ENCODE peak calls at places on chromosomes 1 and 21, in ten cellular contexts. One of them, this sample, is unnamed.

GRCh38 chr1:51607676-51608075 is 9.2 kb upstream of the OSBPL9 start:
- DNase-seq in A549: no peak
- DNase-seq in stomach: no peak
- DNase-seq in ovary: no peak
- DNase-seq in transverse colon: no peak
- DNase-seq in sigmoid colon: peak
- DNase-seq in SK-N-SH: no peak
- DNase-seq in esophagus muscularis mucosa: no peak
- DNase-seq in HepG2: no peak
- DNase-seq in suprapubic skin: no peak
- DNase-seq in this sample: no peak

GRCh38 chr1:171468120-171468790 is 17.1 kb upstream of the PRRC2C start:
- DNase-seq in A549: peak
- DNase-seq in stomach: no peak
- DNase-seq in ovary: no peak
- DNase-seq in transverse colon: no peak
- DNase-seq in sigmoid colon: no peak
- DNase-seq in SK-N-SH: no peak
- DNase-seq in esophagus muscularis mucosa: no peak
- DNase-seq in HepG2: no peak
- DNase-seq in suprapubic skin: no peak
- DNase-seq in this sample: no peak

GRCh38 chr1:147700042-147700711 is 29.9 kb upstream of the ACP6 start:
- DNase-seq in A549: peak
- DNase-seq in stomach: peak
- DNase-seq in ovary: peak
- DNase-seq in transverse colon: peak
- DNase-seq in sigmoid colon: no peak
- DNase-seq in SK-N-SH: peak
- DNase-seq in esophagus muscularis mucosa: no peak
- DNase-seq in HepG2: peak
- DNase-seq in suprapubic skin: no peak
- DNase-seq in this sample: no peak

GRCh38 chr1:46202975-46203737 is at the start of gene LURAP1:
- DNase-seq in A549: no peak
- DNase-seq in stomach: no peak
- DNase-seq in ovary: peak
- DNase-seq in transverse colon: no peak
- DNase-seq in sigmoid colon: peak
- DNase-seq in SK-N-SH: peak
- DNase-seq in esophagus muscularis mucosa: no peak
- DNase-seq in HepG2: no peak
- DNase-seq in suprapubic skin: no peak
- DNase-seq in this sample: peak

GRCh38 chr21:34690041-34690792 is 21.4 kb downstream of the CLIC6 start:
- DNase-seq in A549: no peak
- DNase-seq in stomach: peak
- DNase-seq in ovary: no peak
- DNase-seq in transverse colon: peak
- DNase-seq in sigmoid colon: no peak
- DNase-seq in SK-N-SH: no peak
- DNase-seq in esophagus muscularis mucosa: no peak
- DNase-seq in HepG2: no peak
- DNase-seq in suprapubic skin: no peak
- DNase-seq in this sample: no peak

GRCh38 chr1:78604643-78605042 is 15.6 kb upstream of the IFI44L start:
- DNase-seq in A549: no peak
- DNase-seq in stomach: no peak
- DNase-seq in ovary: no peak
- DNase-seq in transverse colon: no peak
- DNase-seq in sigmoid colon: no peak
- DNase-seq in SK-N-SH: no peak
- DNase-seq in esophagus muscularis mucosa: no peak
- DNase-seq in HepG2: no peak
- DNase-seq in suprapubic skin: no peak
- DNase-seq in this sample: no peak

GRCh38 chr1:246142320-246142893 is 364.7 kb downstream of the SMYD3 start:
- DNase-seq in A549: peak
- DNase-seq in stomach: no peak
- DNase-seq in ovary: no peak
- DNase-seq in transverse colon: no peak
- DNase-seq in sigmoid colon: no peak
- DNase-seq in SK-N-SH: no peak
- DNase-seq in esophagus muscularis mucosa: no peak
- DNase-seq in HepG2: no peak
- DNase-seq in suprapubic skin: no peak
- DNase-seq in this sample: no peak

GRCh38 chr21:44354775-44355771 is 1.7 kb downstream of the TRPM2 start:
- DNase-seq in A549: no peak
- DNase-seq in stomach: no peak
- DNase-seq in ovary: no peak
- DNase-seq in transverse colon: no peak
- DNase-seq in sigmoid colon: no peak
- DNase-seq in SK-N-SH: no peak
- DNase-seq in esophagus muscularis mucosa: no peak
- DNase-seq in HepG2: peak
- DNase-seq in suprapubic skin: no peak
- DNase-seq in this sample: no peak

GRCh38 chr1:229434005-229434640 is at the start of gene ACTA1:
- DNase-seq in A549: no peak
- DNase-seq in stomach: no peak
- DNase-seq in ovary: no peak
- DNase-seq in transverse colon: no peak
- DNase-seq in sigmoid colon: no peak
- DNase-seq in SK-N-SH: no peak
- DNase-seq in esophagus muscularis mucosa: no peak
- DNase-seq in HepG2: no peak
- DNase-seq in suprapubic skin: no peak
- DNase-seq in this sample: no peak

GRCh38 chr1:45879885-45880598 is 76.6 kb downstream of the MAST2 start:
- DNase-seq in A549: no peak
- DNase-seq in stomach: no peak
- DNase-seq in ovary: no peak
- DNase-seq in transverse colon: no peak
- DNase-seq in sigmoid colon: no peak
- DNase-seq in SK-N-SH: no peak
- DNase-seq in esophagus muscularis mucosa: no peak
- DNase-seq in HepG2: no peak
- DNase-seq in suprapubic skin: no peak
- DNase-seq in this sample: no peak

GRCh38 chr1:95506736-95507404 is 272.9 kb downstream of the RWDD3 start:
- DNase-seq in A549: no peak
- DNase-seq in stomach: no peak
- DNase-seq in ovary: no peak
- DNase-seq in transverse colon: no peak
- DNase-seq in sigmoid colon: no peak
- DNase-seq in SK-N-SH: peak
- DNase-seq in esophagus muscularis mucosa: no peak
- DNase-seq in HepG2: no peak
- DNase-seq in suprapubic skin: no peak
- DNase-seq in this sample: no peak

GRCh38 chr1:243926803-243927245 is 76.8 kb upstream of the AKT3 start:
- DNase-seq in A549: peak
- DNase-seq in stomach: no peak
- DNase-seq in ovary: no peak
- DNase-seq in transverse colon: no peak
- DNase-seq in sigmoid colon: no peak
- DNase-seq in SK-N-SH: no peak
- DNase-seq in esophagus muscularis mucosa: no peak
- DNase-seq in HepG2: no peak
- DNase-seq in suprapubic skin: no peak
- DNase-seq in this sample: no peak

GRCh38 chr1:244173765-244174164 is 122.7 kb downstream of the ZBTB18 start:
- DNase-seq in A549: no peak
- DNase-seq in stomach: no peak
- DNase-seq in ovary: no peak
- DNase-seq in transverse colon: no peak
- DNase-seq in sigmoid colon: no peak
- DNase-seq in SK-N-SH: no peak
- DNase-seq in esophagus muscularis mucosa: no peak
- DNase-seq in HepG2: no peak
- DNase-seq in suprapubic skin: no peak
- DNase-seq in this sample: no peak

GRCh38 chr1:85289207-85289847 is 12.9 kb upstream of the BCL10 start:
- DNase-seq in A549: peak
- DNase-seq in stomach: peak
- DNase-seq in ovary: no peak
- DNase-seq in transverse colon: no peak
- DNase-seq in sigmoid colon: no peak
- DNase-seq in SK-N-SH: no peak
- DNase-seq in esophagus muscularis mucosa: no peak
- DNase-seq in HepG2: no peak
- DNase-seq in suprapubic skin: no peak
- DNase-seq in this sample: no peak

GRCh38 chr1:33391669-33392068 is 39.2 kb downstream of the PHC2 start:
- DNase-seq in A549: no peak
- DNase-seq in stomach: no peak
- DNase-seq in ovary: no peak
- DNase-seq in transverse colon: no peak
- DNase-seq in sigmoid colon: no peak
- DNase-seq in SK-N-SH: no peak
- DNase-seq in esophagus muscularis mucosa: no peak
- DNase-seq in HepG2: no peak
- DNase-seq in suprapubic skin: no peak
- DNase-seq in this sample: no peak

GRCh38 chr1:109161836-109162606 is 48.1 kb downstream of the ELAPOR1 start:
- DNase-seq in A549: no peak
- DNase-seq in stomach: no peak
- DNase-seq in ovary: no peak
- DNase-seq in transverse colon: no peak
- DNase-seq in sigmoid colon: peak
- DNase-seq in SK-N-SH: no peak
- DNase-seq in esophagus muscularis mucosa: no peak
- DNase-seq in HepG2: no peak
- DNase-seq in suprapubic skin: no peak
- DNase-seq in this sample: peak

GRCh38 chr1:6357243-6357929 is 36.2 kb downstream of the ACOT7 start:
- DNase-seq in A549: no peak
- DNase-seq in stomach: no peak
- DNase-seq in ovary: no peak
- DNase-seq in transverse colon: peak
- DNase-seq in sigmoid colon: no peak
- DNase-seq in SK-N-SH: no peak
- DNase-seq in esophagus muscularis mucosa: no peak
- DNase-seq in HepG2: no peak
- DNase-seq in suprapubic skin: no peak
- DNase-seq in this sample: no peak

GRCh38 chr1:92909321-92909720 is 51.9 kb downstream of the DIPK1A start:
- DNase-seq in A549: peak
- DNase-seq in stomach: no peak
- DNase-seq in ovary: no peak
- DNase-seq in transverse colon: no peak
- DNase-seq in sigmoid colon: no peak
- DNase-seq in SK-N-SH: no peak
- DNase-seq in esophagus muscularis mucosa: no peak
- DNase-seq in HepG2: no peak
- DNase-seq in suprapubic skin: no peak
- DNase-seq in this sample: no peak
- TF ChIP-seq EP300 in A549: no peak
- TF ChIP-seq EP300 in stomach: no peak
- TF ChIP-seq EP300 in ovary: no peak
- TF ChIP-seq EP300 in transverse colon: no peak
- TF ChIP-seq EP300 in sigmoid colon: no peak
- TF ChIP-seq EP300 in SK-N-SH: peak
- TF ChIP-seq EP300 in esophagus muscularis mucosa: no peak
- TF ChIP-seq EP300 in HepG2: no peak
- TF ChIP-seq EP300 in suprapubic skin: no peak
- TF ChIP-seq EP300 in this sample: no peak

GRCh38 chr1:183096351-183096750 is 73.1 kb downstream of the LAMC1 start:
- DNase-seq in A549: no peak
- DNase-seq in stomach: no peak
- DNase-seq in ovary: no peak
- DNase-seq in transverse colon: no peak
- DNase-seq in sigmoid colon: no peak
- DNase-seq in SK-N-SH: no peak
- DNase-seq in esophagus muscularis mucosa: no peak
- DNase-seq in HepG2: no peak
- DNase-seq in suprapubic skin: no peak
- DNase-seq in this sample: no peak

GRCh38 chr1:183097438-183098051 is 74.3 kb downstream of the LAMC1 start:
- DNase-seq in A549: no peak
- DNase-seq in stomach: no peak
- DNase-seq in ovary: no peak
- DNase-seq in transverse colon: no peak
- DNase-seq in sigmoid colon: no peak
- DNase-seq in SK-N-SH: no peak
- DNase-seq in esophagus muscularis mucosa: no peak
- DNase-seq in HepG2: no peak
- DNase-seq in suprapubic skin: no peak
- DNase-seq in this sample: no peak

GRCh38 chr1:183098349-183098748 is 75.1 kb downstream of the LAMC1 start:
- DNase-seq in A549: no peak
- DNase-seq in stomach: no peak
- DNase-seq in ovary: no peak
- DNase-seq in transverse colon: no peak
- DNase-seq in sigmoid colon: no peak
- DNase-seq in SK-N-SH: no peak
- DNase-seq in esophagus muscularis mucosa: no peak
- DNase-seq in HepG2: peak
- DNase-seq in suprapubic skin: no peak
- DNase-seq in this sample: no peak

GRCh38 chr1:183094376-183094775 is 71.2 kb downstream of the LAMC1 start:
- DNase-seq in A549: no peak
- DNase-seq in stomach: no peak
- DNase-seq in ovary: no peak
- DNase-seq in transverse colon: no peak
- DNase-seq in sigmoid colon: no peak
- DNase-seq in SK-N-SH: no peak
- DNase-seq in esophagus muscularis mucosa: no peak
- DNase-seq in HepG2: no peak
- DNase-seq in suprapubic skin: no peak
- DNase-seq in this sample: no peak

GRCh38 chr1:183096889-183097288 is 73.7 kb downstream of the LAMC1 start:
- DNase-seq in A549: no peak
- DNase-seq in stomach: no peak
- DNase-seq in ovary: peak
- DNase-seq in transverse colon: peak
- DNase-seq in sigmoid colon: peak
- DNase-seq in SK-N-SH: no peak
- DNase-seq in esophagus muscularis mucosa: no peak
- DNase-seq in HepG2: no peak
- DNase-seq in suprapubic skin: no peak
- DNase-seq in this sample: no peak
- TF ChIP-seq EP300 in A549: no peak
- TF ChIP-seq EP300 in stomach: no peak
- TF ChIP-seq EP300 in ovary: no peak
- TF ChIP-seq EP300 in transverse colon: no peak
- TF ChIP-seq EP300 in sigmoid colon: no peak
- TF ChIP-seq EP300 in SK-N-SH: no peak
- TF ChIP-seq EP300 in esophagus muscularis mucosa: no peak
- TF ChIP-seq EP300 in HepG2: no peak
- TF ChIP-seq EP300 in suprapubic skin: no peak
- TF ChIP-seq EP300 in this sample: no peak

GRCh38 chr1:203170625-203171330 is 4.8 kb downstream of the MYBPH start:
- DNase-seq in A549: no peak
- DNase-seq in stomach: no peak
- DNase-seq in ovary: no peak
- DNase-seq in transverse colon: no peak
- DNase-seq in sigmoid colon: no peak
- DNase-seq in SK-N-SH: no peak
- DNase-seq in esophagus muscularis mucosa: no peak
- DNase-seq in HepG2: no peak
- DNase-seq in suprapubic skin: peak
- DNase-seq in this sample: no peak
- TF ChIP-seq EP300 in A549: no peak
- TF ChIP-seq EP300 in stomach: no peak
- TF ChIP-seq EP300 in ovary: no peak
- TF ChIP-seq EP300 in transverse colon: no peak
- TF ChIP-seq EP300 in sigmoid colon: no peak
- TF ChIP-seq EP300 in SK-N-SH: no peak
- TF ChIP-seq EP300 in esophagus muscularis mucosa: no peak
- TF ChIP-seq EP300 in HepG2: no peak
- TF ChIP-seq EP300 in suprapubic skin: no peak
- TF ChIP-seq EP300 in this sample: no peak

GRCh38 chr1:100799954-100800612 is 80.5 kb downstream of the VCAM1 start:
- DNase-seq in A549: no peak
- DNase-seq in stomach: no peak
- DNase-seq in ovary: no peak
- DNase-seq in transverse colon: no peak
- DNase-seq in sigmoid colon: no peak
- DNase-seq in SK-N-SH: no peak
- DNase-seq in esophagus muscularis mucosa: no peak
- DNase-seq in HepG2: peak
- DNase-seq in suprapubic skin: no peak
- DNase-seq in this sample: no peak
- TF ChIP-seq EP300 in A549: no peak
- TF ChIP-seq EP300 in stomach: no peak
- TF ChIP-seq EP300 in ovary: no peak
- TF ChIP-seq EP300 in transverse colon: no peak
- TF ChIP-seq EP300 in sigmoid colon: no peak
- TF ChIP-seq EP300 in SK-N-SH: no peak
- TF ChIP-seq EP300 in esophagus muscularis mucosa: no peak
- TF ChIP-seq EP300 in HepG2: no peak
- TF ChIP-seq EP300 in suprapubic skin: no peak
- TF ChIP-seq EP300 in this sample: no peak